ENCODE peak calls at places on chromosomes 4 and X, in nine cellular contexts. C is stomach; A is iPS-NIHi11; B is heart left ventricle; K is BJ; D is GM04504; F is frontal cortex; Z is activated CD4-positive, alpha-beta memory T cell treated with anti-CD3 and anti-CD28 coated beads, Interleukin-2, amount 10 ng/mL, durations not matched to agents 7 days and 5 days; T is GM10248. O is an unnamed sample.

GRCh38 chrX:120357186-120357585 is 4.7 kb upstream of the ATP1B4 start:
- DNase-seq in C (no peak), A (no peak), B (no peak), K (no peak), D (no peak), F (no peak), Z (no peak), T (no peak), O (no peak)

GRCh38 chrX:139972629-139973257 is 7.4 kb upstream of the CXorf66 start:
- DNase-seq in C (no peak), A (no peak), B (no peak), K (no peak), D (no peak), F (no peak), Z (no peak), T (no peak), O (no peak)

GRCh38 chr4:140497776-140498636 is at the start of gene MGAT4D:
- DNase-seq in C (no peak), A (peak; percentile 74), B (no peak), K (no peak), D (no peak), F (no peak), Z (no peak), T (no peak), O (no peak)

GRCh38 chrX:152817082-152817744 is 13.3 kb downstream of the CETN2 start:
- DNase-seq in C (no peak), A (peak; percentile 33), B (no peak), K (no peak), D (no peak), F (no peak), Z (peak; percentile 18), T (no peak), O (peak; percentile 16)

GRCh38 chr4:10260777-10261176 is 144.2 kb upstream of the WDR1 start:
- DNase-seq in C (no peak), A (no peak), B (no peak), K (no peak), D (no peak), F (no peak), Z (no peak), T (no peak), O (no peak)

GRCh38 chr4:138910914-138911336 is 104.7 kb upstream of the NOCT start:
- DNase-seq in C (peak; percentile 72), A (peak; percentile 47), B (peak; percentile 89), K (peak; percentile 28), D (peak; percentile 66), F (peak; percentile 34), Z (no peak), T (no peak), O (no peak)

GRCh38 chr4:188691811-188692210 is 552.6 kb downstream of the TRIML1 start:
- DNase-seq in C (no peak), A (no peak), B (no peak), K (no peak), D (no peak), F (no peak), Z (no peak), T (no peak), O (no peak)

GRCh38 chrX:42432552-42432951 is 345.4 kb downstream of the PPP1R2C start:
- DNase-seq in C (no peak), A (no peak), B (no peak), K (no peak), D (no peak), F (no peak), Z (no peak), T (no peak), O (no peak)

GRCh38 chr4:30719363-30720020 is 677 bp upstream of the PCDH7 start:
- DNase-seq in C (peak; percentile 52), A (peak; percentile 70), B (peak; percentile 65), K (no peak), D (no peak), F (peak; percentile 53), Z (no peak), T (peak; percentile 18), O (no peak)

GRCh38 chr4:187444061-187444460 is 551.5 kb upstream of the ZFP42 start:
- DNase-seq in C (no peak), A (no peak), B (no peak), K (no peak), D (no peak), F (no peak), Z (no peak), T (no peak), O (no peak)

GRCh38 chr4:47217291-47217690 is 185.9 kb downstream of the GABRB1 start:
- DNase-seq in C (no peak), A (no peak), B (no peak), K (no peak), D (no peak), F (no peak), Z (no peak), T (no peak), O (no peak)

GRCh38 chrX:77415161-77415560 is 32.0 kb upstream of the FGF16 start:
- DNase-seq in C (no peak), A (peak; percentile 7), B (no peak), K (no peak), D (no peak), F (no peak), Z (no peak), T (no peak), O (no peak)

GRCh38 chrX:67725471-67725870 is 181.7 kb downstream of the AR start:
- DNase-seq in C (no peak), A (no peak), B (no peak), K (no peak), D (no peak), F (no peak), Z (no peak), T (no peak), O (no peak)

GRCh38 chrX:16664059-16664458 is 14.1 kb downstream of the S100G start:
- DNase-seq in C (no peak), A (no peak), B (no peak), K (no peak), D (no peak), F (no peak), Z (no peak), T (no peak), O (no peak)

GRCh38 chr4:72376901-72377300 is 192.1 kb downstream of the ADAMTS3 start:
- DNase-seq in C (no peak), A (no peak), B (no peak), K (no peak), D (no peak), F (no peak), Z (no peak), T (no peak), O (no peak)

O was measured in DND-41.